ENCODE peak calls at places on chromosomes 2 and 18, in nine cellular contexts. U is BE2C, R is HL-60, S is brain microvascular endothelial cell, A is WTC11, F is endothelial cell, C is thoracic aorta, M is fibroblast of mammary gland, I is fibroblast of lung. X is an unnamed sample.

GRCh38 chr18:8704361-8705279 is 736 bp upstream of the MTCL1 start:
- DNase-seq in U (peak; percentile 87), R (peak; percentile 53), S (peak; percentile 69), A (peak; percentile 82), F (peak; percentile 82), C (peak; percentile 38), M (peak; percentile 74), I (peak; percentile 88), X (peak; percentile 97)

GRCh38 chr18:36211612-36212065 is 24.3 kb downstream of the MOCOS start:
- DNase-seq in U (no peak), R (no peak), S (no peak), A (no peak), F (no peak), C (no peak), M (peak; percentile 86), I (peak; percentile 9), X (peak; percentile 57)

GRCh38 chr18:23313379-23313778 is 139.7 kb upstream of the RIOK3 start:
- DNase-seq in U (no peak), R (no peak), S (no peak), A (no peak), F (no peak), C (no peak), M (no peak), I (no peak), X (no peak)

GRCh38 chr2:128797937-128798336 is 479.3 kb upstream of the HS6ST1 start:
- DNase-seq in U (no peak), R (no peak), S (no peak), A (no peak), F (no peak), C (no peak), M (no peak), I (no peak), X (peak; percentile 59)

GRCh38 chr2:124024491-124025348 is at the start of gene CNTNAP5:
- DNase-seq in U (peak; percentile 54), R (no peak), S (peak; percentile 6), A (peak; percentile 88), F (peak; percentile 89), C (no peak), M (peak; percentile 1), I (peak; percentile 21), X (no peak)

GRCh38 chr2:237591021-237591370 is 462 bp upstream of the RAB17 start:
- DNase-seq in U (no peak), R (no peak), S (no peak), A (peak; percentile 85), F (no peak), C (no peak), M (no peak), I (no peak), X (no peak)

GRCh38 chr2:144939590-144939989 is 419.7 kb upstream of the ZEB2 start:
- DNase-seq in U (no peak), R (no peak), S (no peak), A (no peak), F (no peak), C (no peak), M (no peak), I (no peak), X (no peak)

GRCh38 chr18:25533088-25533676 is 181.2 kb upstream of the ZNF521 start:
- DNase-seq in U (no peak), R (no peak), S (no peak), A (no peak), F (no peak), C (no peak), M (no peak), I (peak; percentile 4), X (no peak)

GRCh38 chr18:13401404-13401803 is 182.8 kb downstream of the LDLRAD4 start:
- DNase-seq in U (no peak), R (no peak), S (no peak), A (no peak), F (no peak), C (no peak), M (no peak), I (no peak), X (peak; percentile 65)

GRCh38 chr2:70141754-70142589 is 48.8 kb downstream of the C2orf42 start:
- DNase-seq in U (no peak), R (no peak), S (peak; percentile 35), A (peak; percentile 77), F (peak; percentile 51), C (no peak), M (peak; percentile 42), I (peak; percentile 45), X (peak; percentile 87)

GRCh38 chr2:2647156-2647555 is 316.1 kb upstream of the MYT1L start:
- DNase-seq in U (no peak), R (no peak), S (no peak), A (no peak), F (no peak), C (no peak), M (no peak), I (peak; percentile 47), X (no peak)

GRCh38 chr2:197309369-197310231 is 980 bp downstream of the ANKRD44 start:
- DNase-seq in U (peak; percentile 37), R (no peak), S (no peak), A (peak; percentile 34), F (peak; percentile 26), C (no peak), M (no peak), I (no peak), X (no peak)

GRCh38 chr2:108449410-108450200 is 599 bp downstream of the GCC2 start:
- DNase-seq in U (no peak), R (no peak), S (peak; percentile 25), A (no peak), F (no peak), C (no peak), M (peak; percentile 27), I (peak; percentile 33), X (no peak)

GRCh38 chr2:109604597-109604996 is 9.2 kb downstream of the SEPTIN10 start:
- DNase-seq in U (no peak), R (no peak), S (peak; percentile 59), A (no peak), F (no peak), C (no peak), M (peak; percentile 84), I (peak; percentile 86), X (no peak)

GRCh38 chr2:26086155-26086634 is 52.3 kb downstream of the RAB10 start:
- DNase-seq in U (no peak), R (no peak), S (peak; percentile 24), A (no peak), F (no peak), C (no peak), M (peak; percentile 92), I (peak; percentile 95), X (no peak)

DNA sequence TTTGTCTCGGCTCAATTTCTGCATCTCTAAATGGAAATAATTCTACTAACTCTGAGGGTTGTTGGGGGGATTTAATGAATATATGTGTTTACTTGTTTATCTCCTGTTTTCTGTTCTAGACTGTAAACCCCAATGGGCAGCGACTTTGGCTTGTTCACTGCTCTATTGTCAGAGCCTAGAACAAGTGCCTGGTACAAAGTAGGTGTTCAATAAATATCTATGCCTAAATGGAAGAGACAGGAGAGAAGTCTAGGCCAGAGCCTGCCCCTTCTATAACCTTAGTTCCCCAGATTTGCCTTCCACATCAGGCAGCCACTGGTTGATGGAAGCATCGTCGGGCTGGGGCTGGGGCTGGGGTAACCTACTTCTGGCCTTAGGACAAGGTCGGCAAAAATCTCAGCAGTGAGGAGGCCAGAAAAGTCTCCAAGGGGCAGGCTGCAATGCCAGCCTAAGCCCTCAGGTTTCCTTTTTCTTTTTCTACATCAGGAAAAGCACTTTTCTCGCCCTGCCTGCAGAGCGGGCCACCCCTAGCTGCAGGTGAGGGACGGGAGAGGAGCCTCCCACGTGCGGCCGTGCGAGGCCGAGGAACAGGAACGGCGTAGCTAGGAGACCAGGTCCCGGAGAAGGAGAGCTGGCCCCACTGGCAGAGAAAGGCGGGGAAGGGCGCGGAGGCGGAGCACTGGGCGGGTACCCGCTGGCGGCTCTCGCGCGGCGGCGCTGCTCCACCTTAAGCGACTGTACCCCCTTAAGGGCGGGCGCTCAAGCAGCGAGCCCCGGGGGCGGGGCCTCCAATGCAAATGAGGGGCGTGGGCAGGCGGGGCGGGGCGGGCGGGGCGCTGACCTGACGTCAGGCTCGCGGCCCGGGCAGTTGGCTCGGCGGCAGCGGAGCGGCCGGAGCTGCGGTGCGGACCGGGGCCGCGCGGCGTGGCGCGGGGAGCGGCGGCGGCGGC is at the start of gene CNNM4:
- DNase-seq in U (peak; percentile 92), R (peak; percentile 92), S (peak; percentile 78), A (peak; percentile 96), F (peak; percentile 84), C (peak; percentile 70), M (peak; percentile 84), I (peak; percentile 90), X (peak; percentile 96)
- TF ChIP-seq CTCF in U (no peak), R (no peak), S (peak; percentile 20), A (no peak), F (no peak), C (no peak), M (no peak), I (no peak), X (no peak)

GRCh38 chr18:832085-832681 is 20.1 kb upstream of the YES1 start:
- DNase-seq in U (peak; percentile 32), R (no peak), S (no peak), A (peak; percentile 70), F (peak; percentile 47), C (no peak), M (no peak), I (no peak), X (no peak)
- TF ChIP-seq CTCF in U (peak; percentile 6), R (peak; percentile 22), S (peak; percentile 30), A (no peak), F (no peak), C (no peak), M (no peak), I (no peak), X (no peak)

GRCh38 chr2:143890799-143891198 is 629.1 kb downstream of the ZEB2 start:
- DNase-seq in U (no peak), R (no peak), S (no peak), A (no peak), F (no peak), C (no peak), M (no peak), I (no peak), X (no peak)

GRCh38 chr2:143891879-143892308 is 628.0 kb downstream of the ZEB2 start:
- DNase-seq in U (no peak), R (no peak), S (no peak), A (peak; percentile 79), F (no peak), C (no peak), M (no peak), I (no peak), X (no peak)

GRCh38 chr2:143893340-143893739 is 626.6 kb downstream of the ZEB2 start:
- DNase-seq in U (peak; percentile 15), R (no peak), S (no peak), A (no peak), F (no peak), C (no peak), M (no peak), I (no peak), X (no peak)
- TF ChIP-seq CTCF in U (no peak), R (no peak), S (no peak), A (no peak), F (no peak), C (no peak), M (no peak), I (no peak), X (no peak)

DNA sequence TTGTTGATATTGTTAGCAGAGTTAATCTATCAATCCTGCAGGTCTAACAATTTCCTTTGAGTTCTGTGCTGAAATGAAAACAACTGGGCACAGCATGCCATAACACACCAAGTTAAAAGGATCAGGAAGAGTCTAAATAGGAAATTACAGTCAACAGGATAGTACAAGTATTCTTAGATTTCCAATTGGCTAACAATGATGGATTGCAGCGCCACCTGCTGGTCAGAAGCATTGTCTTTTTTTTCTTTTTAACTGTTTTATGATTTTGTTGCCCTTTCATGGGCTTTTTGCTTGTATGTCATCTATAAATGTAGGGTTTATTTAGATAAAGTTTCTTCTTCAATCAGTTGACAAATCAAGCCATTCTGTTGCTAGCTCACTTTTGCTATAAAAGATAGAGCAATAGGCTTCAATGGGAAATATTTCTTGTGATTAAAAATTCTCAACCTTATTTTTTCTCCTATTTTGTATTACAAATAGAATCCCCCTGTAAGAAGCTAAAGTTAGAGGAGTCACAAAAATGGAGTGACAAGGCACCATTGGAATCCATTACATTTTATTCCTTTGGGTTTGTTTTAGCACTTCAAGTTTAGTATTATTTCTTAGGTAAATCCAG is 40.8 kb upstream of the RPRM start:
- DNase-seq in U (peak; percentile 39), R (no peak), S (peak; percentile 29), A (peak; percentile 57), F (peak; percentile 64), C (no peak), M (peak; percentile 63), I (peak; percentile 33), X (no peak)
- TF ChIP-seq CTCF in U (peak; percentile 55), R (peak; percentile 34), S (peak; percentile 69), A (peak; percentile 80), F (peak; percentile 97), C (peak; percentile 61), M (peak; percentile 66), I (peak; percentile 58), X (peak; percentile 74)

X was measured in osteocyte.